ENCODE peak calls at places on chromosomes 4 and X, in four cellular contexts. J is heart left ventricle, Z is heart right ventricle, R is left ventricle myocardium inferior. L is an unnamed sample. For H3K9me3, the result is how much of the 10 kb centered on the place peaks cover.

GRCh38 chrX:74784629-74785028 is 140.6 kb downstream of the NEXMIF start:
- DNase-seq in Z (no peak), J (no peak), R (no peak), L (no peak)

GRCh38 chr4:56613101-56613862 is 67.8 kb downstream of the HOPX start:
- DNase-seq in J (no peak), Z (no peak), R (no peak), L (no peak)

GRCh38 chr4:36213956-36214355 is 30.4 kb downstream of the ARAP2 start:
- DNase-seq in R (no peak), Z (no peak), J (no peak), L (no peak)

GRCh38 chrX:111447298-111447697 is 35.3 kb upstream of the DCX start:
- DNase-seq in Z (no peak), J (peak), R (no peak), L (no peak)

GRCh38 chr4:3717241-3717640 is 48.9 kb upstream of the ADRA2C start:
- DNase-seq in J (no peak), R (peak), Z (no peak), L (peak)

GRCh38 chr4:962231-963208 is 10.8 kb downstream of the DGKQ start:
- DNase-seq in J (no peak), Z (no peak), R (no peak), L (peak)

GRCh38 chr4:70508801-70509200 is 9.6 kb upstream of the AMTN start:
- DNase-seq in R (no peak), Z (no peak), J (no peak), L (no peak)

GRCh38 chr4:59647011-59647410 is 1553.1 kb upstream of the ADGRL3 start:
- DNase-seq in Z (no peak), R (no peak), J (no peak), L (no peak)

GRCh38 chr4:7832331-7832730 is 107.3 kb downstream of the AFAP1 start:
- DNase-seq in Z (no peak), J (no peak), R (no peak), L (no peak)

GRCh38 chr4:56220261-56220660 is 167.0 kb downstream of the AASDH start:
- DNase-seq in J (no peak), R (no peak), Z (no peak), L (no peak)

GRCh38 chrX:48598645-48599044 is 1.4 kb downstream of the WDR13 start:
- DNase-seq in J (no peak), Z (no peak), R (no peak), L (peak)

DNA sequence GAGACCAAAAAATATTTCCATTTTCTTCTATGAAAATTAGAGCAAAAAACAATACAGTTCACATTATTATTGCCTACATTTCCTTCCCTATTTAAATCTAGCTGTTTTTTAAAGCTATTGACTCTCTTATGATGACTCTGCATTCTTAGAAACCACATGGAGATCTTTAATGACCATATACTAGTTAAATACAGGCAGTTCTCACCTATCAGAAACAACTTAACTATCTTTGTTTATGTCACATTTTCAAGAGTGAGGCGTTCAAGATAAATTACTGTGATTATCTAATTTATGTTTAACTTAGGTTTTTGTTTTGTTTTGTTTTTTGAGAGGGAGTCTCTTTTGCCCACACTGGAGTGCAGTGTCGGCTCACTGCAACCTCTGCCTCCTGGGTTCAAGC is 3.0 kb downstream of the CISD2 start:
- DNase-seq in Z (no peak), R (no peak), J (no peak), L (no peak)
- H3K9me3 ChIP-seq in Z (under half), R (under half), J (under half), L (under half)

GRCh38 chr4:186191266-186192067 is at the start of gene CYP4V2:
- DNase-seq in J (peak), R (peak), Z (peak), L (peak)
- TF ChIP-seq CTCF in J (peak), R (peak), Z (no peak), L (peak)

GRCh38 chr4:11268149-11268548 is 160.5 kb downstream of the HS3ST1 start:
- DNase-seq in R (no peak), J (no peak), Z (no peak), L (no peak)

DNA sequence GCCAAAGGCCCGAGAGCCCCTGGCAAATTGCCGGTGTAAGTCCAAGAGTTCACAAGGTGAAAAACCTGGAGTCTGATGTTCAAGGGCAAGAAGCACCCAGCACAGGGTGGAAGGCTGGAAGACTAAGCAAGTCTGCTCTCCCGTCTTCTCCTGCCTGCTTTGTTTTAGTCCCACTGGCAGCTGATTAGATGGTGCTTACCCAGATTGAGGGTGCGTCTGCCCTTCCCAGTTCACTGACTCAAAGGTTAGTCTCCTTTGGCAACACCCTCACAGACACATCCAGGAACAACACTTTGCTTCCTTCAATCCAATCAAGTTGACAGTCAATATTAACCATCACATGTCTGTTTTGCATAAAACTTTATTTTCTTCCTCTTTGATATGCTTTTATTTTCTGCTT is 157.4 kb downstream of the HS3ST1 start:
- DNase-seq in J (no peak), R (no peak), Z (no peak), L (no peak)
- H3K9me3 ChIP-seq in J (under half), R (under half), Z (under half), L (under half)

DNA sequence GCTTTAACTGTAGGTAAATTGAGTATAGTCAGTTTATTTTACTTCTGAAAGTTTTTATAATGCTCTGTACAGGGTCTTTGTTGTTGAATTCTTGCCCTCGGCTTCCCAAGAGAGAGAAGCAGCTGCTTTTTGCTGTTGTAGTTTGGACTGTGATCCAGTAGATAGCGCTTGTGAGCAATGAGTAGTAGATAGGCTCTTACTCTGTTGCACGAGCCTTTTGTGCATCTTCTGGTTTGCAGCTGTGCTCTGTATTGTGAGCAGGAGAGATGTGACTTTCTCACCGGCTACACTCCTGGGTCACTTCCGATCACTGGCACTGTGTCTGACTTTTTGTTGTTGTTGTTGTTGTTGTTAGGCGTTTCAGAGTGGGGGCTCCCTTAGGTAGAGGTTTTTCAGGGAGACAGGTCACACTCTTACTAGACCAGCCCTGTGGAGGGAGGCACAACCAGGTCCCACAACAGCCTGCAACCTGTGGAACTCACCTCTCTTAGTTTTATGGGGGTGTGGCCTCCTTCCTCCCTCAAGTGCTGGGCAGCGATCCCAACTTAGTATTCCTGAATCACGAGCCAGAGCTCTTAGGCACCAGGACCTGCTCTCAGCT is 822.1 kb upstream of the GALNTL6 start:
- DNase-seq in J (no peak), R (no peak), Z (no peak), L (no peak)
- TF ChIP-seq CTCF in J (no peak), R (peak), Z (no peak), L (peak)

GRCh38 chr4:83449009-83449408 is 6.6 kb downstream of the HELQ start:
- DNase-seq in Z (no peak), R (no peak), J (no peak), L (no peak)

GRCh38 chr4:83455300-83456183 is at the start of the genes HELQ and MRPS18C:
- DNase-seq in J (peak), Z (peak), R (peak), L (peak)

GRCh38 chr4:83456184-83456501 is 285 bp downstream of the MRPS18C start:
- DNase-seq in R (no peak), J (no peak), Z (no peak), L (no peak)

DNA sequence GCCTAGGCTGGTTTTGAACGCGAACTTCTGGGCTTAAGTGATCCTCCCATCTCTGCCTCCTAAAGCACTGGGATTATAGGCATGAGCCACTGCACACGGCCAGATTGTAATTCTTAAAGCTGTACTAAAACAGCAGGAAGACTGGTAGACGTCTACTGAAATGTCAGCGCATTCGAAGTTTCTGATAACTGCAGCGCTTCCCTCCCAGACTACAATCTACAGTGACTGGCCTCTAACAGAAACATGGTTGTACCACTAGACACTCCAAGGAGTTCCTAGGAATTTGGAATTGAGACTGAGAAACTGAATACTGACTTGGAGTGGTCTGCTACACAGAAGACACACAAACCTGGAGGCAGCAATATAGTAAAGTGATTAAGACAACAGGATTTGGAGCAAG is 997 bp downstream of the HELQ start:
- DNase-seq in R (no peak), J (no peak), Z (no peak), L (no peak)
- H3K9me3 ChIP-seq in R (under half), J (under half), Z (under half), L (under half)